ENCODE peak calls at places on chromosomes 12 and 14, in five cellular contexts. K is colonic mucosa, F is fibroblast of pulmonary artery, J is tibial nerve, H is astrocyte of the cerebellum. N is an unnamed sample.

GRCh38 chr12:119676573-119676972 is 8.6 kb downstream of the PRKAB1 start:
- DNase-seq in J (no peak), H (no peak), K (no peak), F (no peak), N (no peak)

GRCh38 chr12:15497621-15498285 is 175.4 kb downstream of the PTPRO start:
- DNase-seq in K (no peak), F (no peak), H (no peak), J (no peak), N (no peak)

GRCh38 chr12:89707992-89708792 is 446 bp downstream of the ATP2B1 start:
- DNase-seq in J (no peak), H (no peak), K (peak; percentile 46), F (no peak), N (no peak)

GRCh38 chr14:83041224-83041623 is 1507.6 kb upstream of the SEL1L start:
- DNase-seq in K (no peak), J (no peak), F (no peak), H (no peak), N (no peak)

GRCh38 chr14:22887260-22887989 is 4.4 kb downstream of the REM2 start:
- DNase-seq in F (peak; percentile 89), J (peak; percentile 25), H (peak; percentile 52), K (peak; percentile 77), N (peak; percentile 75)

GRCh38 chr14:61456720-61457119 is 135.3 kb downstream of the PRKCH start:
- DNase-seq in J (peak; percentile 95), F (peak; percentile 86), H (peak; percentile 42), K (peak; percentile 90), N (no peak)

GRCh38 chr12:100359822-100360221 is 2.9 kb downstream of the SLC17A8 start:
- DNase-seq in H (no peak), J (no peak), F (peak; percentile 10), K (no peak), N (no peak)

GRCh38 chr12:80684077-80684495 is 23.3 kb upstream of the MYF6 start:
- DNase-seq in H (no peak), K (no peak), F (no peak), J (no peak), N (no peak)

GRCh38 chr14:25150401-25150800 is 100.5 kb upstream of the STXBP6 start:
- DNase-seq in H (no peak), J (no peak), F (no peak), K (no peak), N (no peak)

GRCh38 chr14:31206536-31207286 is 882 bp downstream of the HECTD1 start:
- DNase-seq in K (peak; percentile 53), J (peak; percentile 17), H (no peak), F (peak; percentile 11), N (no peak)

GRCh38 chr12:123478762-123479161 is 20.8 kb downstream of the SNRNP35 start:
- DNase-seq in J (no peak), F (peak; percentile 49), K (no peak), H (no peak), N (no peak)

GRCh38 chr14:27366596-27366995 is 768.8 kb upstream of the NOVA1 start:
- DNase-seq in K (no peak), J (no peak), H (no peak), F (peak; percentile 50), N (no peak)

DNA sequence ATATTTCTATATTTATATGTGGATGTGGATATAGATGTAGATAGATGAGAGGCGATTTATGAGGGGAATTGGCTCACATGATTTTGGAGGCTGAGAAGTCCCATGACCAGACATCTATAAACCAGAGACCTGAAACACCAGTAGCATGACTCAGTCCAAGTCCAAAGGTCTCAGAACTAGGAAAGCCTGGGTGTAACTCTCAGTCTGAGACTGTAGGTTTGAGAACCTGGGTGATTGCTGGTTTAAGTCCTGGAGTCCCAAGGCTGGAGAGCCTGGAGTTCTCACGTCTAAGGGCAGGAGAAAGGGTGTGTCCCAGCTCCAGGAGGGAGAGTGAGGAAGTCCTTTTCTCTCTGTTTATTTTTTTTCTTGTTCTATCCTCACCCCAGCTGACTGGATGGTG is 45.3 kb downstream of the EMP1 start:
- DNase-seq in F (no peak), K (peak; percentile 77), J (no peak), H (no peak), N (peak; percentile 61)
- H3K4me3 ChIP-seq in F (no peak overlapping the region), K (no peak overlapping the region), J (no peak overlapping the region), H (no peak overlapping the region), N (no peak overlapping the region)

GRCh38 chr12:2355198-2355597 is 302.4 kb downstream of the CACNA1C start:
- DNase-seq in J (no peak), K (no peak), F (no peak), H (no peak), N (no peak)

GRCh38 chr12:2355604-2356003 is 302.8 kb downstream of the CACNA1C start:
- DNase-seq in J (no peak), F (no peak), K (no peak), H (no peak), N (no peak)

GRCh38 chr12:2353691-2354090 is 300.9 kb downstream of the CACNA1C start:
- DNase-seq in H (no peak), F (no peak), J (no peak), K (no peak), N (no peak)

GRCh38 chr12:2353281-2353680 is 300.5 kb downstream of the CACNA1C start:
- DNase-seq in J (no peak), H (no peak), F (no peak), K (no peak), N (no peak)

GRCh38 chr12:2354151-2354991 is 301.6 kb downstream of the CACNA1C start:
- DNase-seq in J (no peak), H (peak; percentile 67), F (no peak), K (no peak), N (no peak)
- H3K4me3 ChIP-seq in J (no peak overlapping the region), H (no peak overlapping the region), F (no peak overlapping the region), K (no peak overlapping the region), N (no peak overlapping the region)

GRCh38 chr14:97458302-97459137 is 661.3 kb downstream of the VRK1 start:
- DNase-seq in F (no peak), J (no peak), H (no peak), K (peak; percentile 39), N (no peak)

GRCh38 chr14:97456497-97456896 is 659.3 kb downstream of the VRK1 start:
- DNase-seq in K (no peak), F (no peak), H (no peak), J (no peak), N (no peak)

GRCh38 chr14:97462081-97462480 is 664.9 kb downstream of the VRK1 start:
- DNase-seq in F (no peak), J (no peak), K (no peak), H (no peak), N (no peak)

GRCh38 chr14:97456958-97457357 is 659.8 kb downstream of the VRK1 start:
- DNase-seq in J (no peak), F (no peak), K (no peak), H (no peak), N (no peak)

DNA sequence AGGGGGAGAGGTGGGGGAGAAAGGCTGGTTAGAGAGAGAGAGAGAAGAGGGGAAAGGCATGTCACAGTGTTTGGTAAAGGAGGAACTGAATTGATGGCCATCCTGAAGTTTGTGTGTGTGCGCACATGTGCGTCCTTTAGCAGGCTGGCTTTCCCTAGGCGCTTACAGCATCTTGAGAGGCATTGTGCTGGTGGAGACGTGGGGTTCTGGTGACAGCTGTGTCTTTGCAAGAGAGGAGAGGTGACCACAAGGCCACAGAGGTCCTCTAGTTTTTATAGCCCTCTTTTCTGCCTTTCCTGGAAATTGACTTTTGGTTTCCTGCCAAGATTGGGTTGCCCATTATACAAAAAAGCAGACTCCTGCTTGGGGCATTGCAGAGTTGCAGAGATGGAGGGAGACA is 662.0 kb downstream of the VRK1 start:
- DNase-seq in F (no peak), J (no peak), H (no peak), K (no peak), N (no peak)
- H3K4me3 ChIP-seq in F (no peak overlapping the region), J (no peak overlapping the region), H (no peak overlapping the region), K (no peak overlapping the region), N (no peak overlapping the region)

DNA sequence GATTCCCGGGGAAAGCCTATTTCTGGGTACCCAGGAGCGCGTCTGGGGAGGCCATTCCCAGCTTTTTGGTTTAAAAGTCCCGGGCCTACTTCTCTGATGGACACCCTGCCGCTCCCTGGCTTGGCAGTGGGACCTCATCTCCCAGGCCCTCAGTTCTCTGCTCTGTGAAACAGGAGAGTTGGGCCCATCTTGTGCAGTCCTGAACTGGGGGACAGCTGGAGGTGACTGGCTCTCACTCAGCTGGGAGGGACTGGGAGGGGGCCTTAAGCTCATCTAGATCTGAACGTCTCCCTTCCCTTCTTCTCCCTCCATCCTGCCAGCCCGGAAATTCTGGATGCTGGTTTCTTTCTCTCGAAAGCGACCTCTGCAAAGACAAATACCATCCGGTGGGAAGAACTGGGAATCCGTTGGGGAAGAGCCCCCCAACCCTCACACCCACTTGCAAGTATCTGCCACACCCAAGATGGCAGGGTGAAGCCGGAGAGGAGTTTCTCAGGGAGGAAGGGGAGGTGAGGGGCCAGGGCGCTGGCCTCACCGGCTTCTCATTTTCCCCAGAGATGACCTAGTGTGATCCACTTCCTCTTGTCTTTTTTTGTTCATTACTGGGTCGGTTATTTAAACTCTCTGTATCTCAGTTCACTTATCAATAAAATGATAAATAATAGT is 1.4 kb downstream of the RIN3 start:
- DNase-seq in J (no peak), H (no peak), K (no peak), F (no peak), N (no peak)
- H3K4me3 ChIP-seq in J (peak overlapping the region; percentile 46), H (peak overlapping the region; percentile 58), K (peak overlapping the region; percentile 84), F (peak overlapping the region; percentile 71), N (peak overlapping the region; percentile 72)

GRCh38 chr12:107759410-107759809 is 1.5 kb downstream of the PRDM4 start:
- DNase-seq in J (no peak), F (peak; percentile 74), H (peak; percentile 79), K (peak; percentile 81), N (peak; percentile 79)
- H3K4me3 ChIP-seq in J (no peak overlapping the region), F (peak overlapping the region; percentile 84), H (peak overlapping the region; percentile 65), K (peak overlapping the region; percentile 82), N (peak overlapping the region; percentile 65)

GRCh38 chr12:66113471-66113870 is 17.1 kb downstream of the LLPH start:
- DNase-seq in F (no peak), J (no peak), K (no peak), H (no peak), N (no peak)

GRCh38 chr12:66111605-66112004 is 18.9 kb downstream of the LLPH start:
- DNase-seq in F (peak; percentile 40), K (no peak), J (no peak), H (no peak), N (no peak)

GRCh38 chr12:66103011-66103913 is 27.3 kb downstream of the LLPH start:
- DNase-seq in K (no peak), F (no peak), H (no peak), J (no peak), N (no peak)

DNA sequence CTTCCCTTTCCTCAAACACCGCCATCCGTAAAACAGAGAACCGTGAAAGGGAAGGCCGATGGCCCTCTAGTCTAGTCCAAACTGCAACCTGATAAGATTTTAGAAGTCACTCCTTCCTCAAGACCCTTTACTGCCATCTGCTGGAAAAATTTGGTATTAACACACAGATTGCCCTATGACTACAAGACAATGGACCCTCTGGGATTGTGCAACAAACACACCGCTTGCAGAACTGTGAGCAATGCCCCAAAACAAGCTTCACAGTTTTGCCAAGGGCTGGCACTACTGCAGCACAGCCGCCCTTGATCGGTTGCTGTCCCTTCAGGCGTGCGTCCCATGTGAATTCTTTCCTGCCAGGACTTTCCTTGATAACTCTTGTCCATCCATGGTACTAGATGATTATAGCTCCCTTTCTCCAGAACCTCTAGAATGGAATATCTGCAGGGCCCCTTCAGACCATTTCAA is 23.1 kb downstream of the LLPH start:
- DNase-seq in H (peak; percentile 92), F (peak; percentile 98), K (peak; percentile 78), J (peak; percentile 97), N (peak; percentile 80)
- H3K4me3 ChIP-seq in H (no peak overlapping the region), F (no peak overlapping the region), K (no peak overlapping the region), J (no peak overlapping the region), N (no peak overlapping the region)